ENCODE peak calls at places on chromosome 13, in eight cellular contexts. K, Z, G, C, N, J, D and B are unnamed samples.

GRCh38 chr13:104868806-104869205 is 1666.7 kb downstream of the EFNB2 start:
- DNase-seq in G (no peak), K (no peak), D (no peak), C (no peak), N (no peak), J (no peak), Z (no peak), B (no peak)

GRCh38 chr13:111399776-111400505 is 79.5 kb downstream of the TEX29 start:
- DNase-seq in G (no peak), Z (no peak), N (no peak), D (no peak), J (no peak), C (no peak), K (no peak), B (no peak)

GRCh38 chr13:35923347-35923746 is 207.8 kb downstream of the DCLK1 start:
- DNase-seq in G (peak; percentile 19), C (no peak), N (no peak), K (peak; percentile 33), Z (no peak), J (no peak), D (no peak), B (no peak)

GRCh38 chr13:26964278-26965057 is 203.9 kb upstream of the GPR12 start:
- DNase-seq in K (peak; percentile 42), G (no peak), C (peak; percentile 54), J (peak; percentile 8), D (peak; percentile 41), N (no peak), Z (no peak), B (no peak)

GRCh38 chr13:37375724-37376123 is 222.8 kb downstream of the POSTN start:
- DNase-seq in N (no peak), Z (no peak), D (no peak), K (peak; percentile 26), J (no peak), G (no peak), C (no peak), B (no peak)

GRCh38 chr13:99303863-99304521 is 3.2 kb downstream of the GPR183 start:
- DNase-seq in D (no peak), N (no peak), Z (peak; percentile 48), K (no peak), J (no peak), G (no peak), C (no peak), B (no peak)

GRCh38 chr13:61905054-61905453 is 489.4 kb upstream of the PCDH20 start:
- DNase-seq in N (no peak), K (no peak), J (no peak), G (no peak), D (no peak), C (no peak), Z (no peak), B (no peak)

GRCh38 chr13:26473571-26474230 is 83.8 kb upstream of the WASF3 start:
- DNase-seq in G (no peak), J (no peak), N (no peak), Z (no peak), D (no peak), C (peak; percentile 22), K (no peak), B (no peak)

GRCh38 chr13:39148513-39148961 is 110.3 kb downstream of the NHLRC3 start:
- DNase-seq in K (peak; percentile 57), J (no peak), D (peak; percentile 54), C (peak; percentile 70), Z (peak; percentile 21), G (no peak), N (no peak), B (no peak)

GRCh38 chr13:68697551-68697950 is 1410.1 kb upstream of the ATXN8OS start:
- DNase-seq in D (no peak), K (no peak), Z (no peak), G (no peak), N (no peak), J (no peak), C (no peak), B (peak; percentile 31)

GRCh38 chr13:101415358-101416174 is 742 bp downstream of the NALCN start:
- DNase-seq in K (no peak), N (no peak), G (peak; percentile 13), C (no peak), D (no peak), J (no peak), Z (peak; percentile 34), B (no peak)

GRCh38 chr13:51731759-51732158 is 72.2 kb downstream of the DHRS12 start:
- DNase-seq in J (no peak), C (no peak), N (no peak), K (peak; percentile 81), Z (no peak), D (no peak), G (no peak), B (no peak)

GRCh38 chr13:77343841-77344240 is 16.9 kb upstream of the MYCBP2 start:
- DNase-seq in N (no peak), C (no peak), J (no peak), D (no peak), K (no peak), Z (no peak), G (no peak), B (no peak)

GRCh38 chr13:47858042-47858677 is 142.9 kb downstream of the SUCLA2 start:
- DNase-seq in D (no peak), J (no peak), C (no peak), N (no peak), Z (no peak), K (no peak), G (no peak), B (no peak)

GRCh38 chr13:105428816-105429215 is 1106.6 kb downstream of the EFNB2 start:
- DNase-seq in K (no peak), J (no peak), D (no peak), Z (no peak), C (no peak), N (no peak), G (no peak), B (no peak)

GRCh38 chr13:30142502-30143211 is 164.7 kb downstream of the KATNAL1 start:
- DNase-seq in D (no peak), Z (peak; percentile 59), C (no peak), N (no peak), J (no peak), K (peak; percentile 90), G (peak; percentile 80), B (peak; percentile 75)

GRCh38 chr13:113209336-113209879 is at the start of gene CUL4A:
- DNase-seq in Z (peak; percentile 81), K (peak; percentile 64), G (no peak), C (peak; percentile 42), N (peak; percentile 89), J (peak; percentile 67), D (peak; percentile 39), B (peak; percentile 90)